ENCODE peak calls at places on chromosomes 3 and 15, in seven cellular contexts. One of them, this sample, is unnamed. For H3K4me1, the result is how much of the 10 kb centered on the place peaks cover.

GRCh38 chr3:110575702-110576101 is 495.9 kb upstream of the NECTIN3 start:
- DNase-seq in psoas muscle: no peak
- DNase-seq in cardiac muscle cell: no peak
- DNase-seq in lower lobe of right lung: no peak
- DNase-seq in esophagus muscularis mucosa: no peak
- DNase-seq in CD8-positive, alpha-beta memory T cell: no peak
- DNase-seq in endodermal cell: peak
- DNase-seq in this sample: no peak

GRCh38 chr3:53243165-53243564 is 12.7 kb downstream of the TKT start:
- DNase-seq in psoas muscle: no peak
- DNase-seq in endodermal cell: no peak
- DNase-seq in esophagus muscularis mucosa: no peak
- DNase-seq in cardiac muscle cell: peak
- DNase-seq in lower lobe of right lung: peak
- DNase-seq in CD8-positive, alpha-beta memory T cell: no peak
- DNase-seq in this sample: no peak

GRCh38 chr3:186932281-186933181 is 2.2 kb downstream of the ST6GAL1 start:
- DNase-seq in esophagus muscularis mucosa: no peak
- DNase-seq in CD8-positive, alpha-beta memory T cell: no peak
- DNase-seq in cardiac muscle cell: peak
- DNase-seq in endodermal cell: no peak
- DNase-seq in lower lobe of right lung: no peak
- DNase-seq in psoas muscle: no peak
- DNase-seq in this sample: no peak

GRCh38 chr15:72825831-72826230 is 42.3 kb upstream of the ADPGK start:
- DNase-seq in CD8-positive, alpha-beta memory T cell: no peak
- DNase-seq in lower lobe of right lung: no peak
- DNase-seq in endodermal cell: no peak
- DNase-seq in psoas muscle: no peak
- DNase-seq in cardiac muscle cell: no peak
- DNase-seq in esophagus muscularis mucosa: no peak
- DNase-seq in this sample: no peak

GRCh38 chr3:64238971-64239667 is 13.9 kb upstream of the PRICKLE2 start:
- DNase-seq in esophagus muscularis mucosa: peak
- DNase-seq in cardiac muscle cell: peak
- DNase-seq in psoas muscle: peak
- DNase-seq in endodermal cell: peak
- DNase-seq in CD8-positive, alpha-beta memory T cell: no peak
- DNase-seq in lower lobe of right lung: peak
- DNase-seq in this sample: no peak

GRCh38 chr15:63030101-63030528 is 12.4 kb upstream of the TPM1 start:
- DNase-seq in endodermal cell: no peak
- DNase-seq in psoas muscle: peak
- DNase-seq in esophagus muscularis mucosa: no peak
- DNase-seq in CD8-positive, alpha-beta memory T cell: no peak
- DNase-seq in lower lobe of right lung: peak
- DNase-seq in cardiac muscle cell: no peak
- DNase-seq in this sample: no peak

GRCh38 chr3:47852604-47853397 is 49.9 kb downstream of the DHX30 start:
- DNase-seq in lower lobe of right lung: no peak
- DNase-seq in esophagus muscularis mucosa: no peak
- DNase-seq in endodermal cell: no peak
- DNase-seq in CD8-positive, alpha-beta memory T cell: no peak
- DNase-seq in cardiac muscle cell: no peak
- DNase-seq in psoas muscle: no peak
- DNase-seq in this sample: no peak

GRCh38 chr3:99702953-99703352 is 64.6 kb downstream of the COL8A1 start:
- DNase-seq in cardiac muscle cell: no peak
- DNase-seq in psoas muscle: no peak
- DNase-seq in esophagus muscularis mucosa: no peak
- DNase-seq in lower lobe of right lung: no peak
- DNase-seq in endodermal cell: no peak
- DNase-seq in CD8-positive, alpha-beta memory T cell: no peak
- DNase-seq in this sample: no peak

GRCh38 chr15:58966698-58967097 is 20.8 kb upstream of the RNF111 start:
- DNase-seq in lower lobe of right lung: no peak
- DNase-seq in psoas muscle: no peak
- DNase-seq in esophagus muscularis mucosa: no peak
- DNase-seq in CD8-positive, alpha-beta memory T cell: no peak
- DNase-seq in endodermal cell: no peak
- DNase-seq in cardiac muscle cell: no peak
- DNase-seq in this sample: no peak

GRCh38 chr3:37052860-37053259 is 59.5 kb downstream of the MLH1 start:
- DNase-seq in CD8-positive, alpha-beta memory T cell: no peak
- DNase-seq in endodermal cell: no peak
- DNase-seq in lower lobe of right lung: no peak
- DNase-seq in cardiac muscle cell: no peak
- DNase-seq in esophagus muscularis mucosa: no peak
- DNase-seq in psoas muscle: no peak
- DNase-seq in this sample: no peak

GRCh38 chr3:152707314-152707713 is 127.6 kb upstream of the P2RY1 start:
- DNase-seq in endodermal cell: no peak
- DNase-seq in esophagus muscularis mucosa: no peak
- DNase-seq in CD8-positive, alpha-beta memory T cell: no peak
- DNase-seq in cardiac muscle cell: peak
- DNase-seq in psoas muscle: no peak
- DNase-seq in lower lobe of right lung: no peak
- DNase-seq in this sample: no peak

GRCh38 chr3:17231537-17232261 is 346.9 kb downstream of the PLCL2 start:
- DNase-seq in psoas muscle: no peak
- DNase-seq in esophagus muscularis mucosa: no peak
- DNase-seq in lower lobe of right lung: no peak
- DNase-seq in CD8-positive, alpha-beta memory T cell: no peak
- DNase-seq in endodermal cell: no peak
- DNase-seq in cardiac muscle cell: no peak
- DNase-seq in this sample: no peak

GRCh38 chr15:48500595-48500994 is 144.9 kb downstream of the FBN1 start:
- DNase-seq in esophagus muscularis mucosa: no peak
- DNase-seq in cardiac muscle cell: no peak
- DNase-seq in endodermal cell: no peak
- DNase-seq in lower lobe of right lung: no peak
- DNase-seq in psoas muscle: no peak
- DNase-seq in CD8-positive, alpha-beta memory T cell: no peak
- DNase-seq in this sample: no peak

GRCh38 chr15:78910836-78911235 is 34.0 kb downstream of the CTSH start:
- DNase-seq in lower lobe of right lung: no peak
- DNase-seq in endodermal cell: no peak
- DNase-seq in psoas muscle: no peak
- DNase-seq in esophagus muscularis mucosa: no peak
- DNase-seq in cardiac muscle cell: no peak
- DNase-seq in CD8-positive, alpha-beta memory T cell: no peak
- DNase-seq in this sample: no peak

GRCh38 chr15:52540374-52541012 is 11.8 kb upstream of the MYO5A start:
- DNase-seq in lower lobe of right lung: no peak
- DNase-seq in endodermal cell: no peak
- DNase-seq in esophagus muscularis mucosa: no peak
- DNase-seq in CD8-positive, alpha-beta memory T cell: no peak
- DNase-seq in cardiac muscle cell: peak
- DNase-seq in psoas muscle: no peak
- DNase-seq in this sample: no peak

GRCh38 chr3:35777563-35777962 is 138.2 kb downstream of the ARPP21 start:
- DNase-seq in CD8-positive, alpha-beta memory T cell: no peak
- DNase-seq in endodermal cell: no peak
- DNase-seq in lower lobe of right lung: no peak
- DNase-seq in psoas muscle: no peak
- DNase-seq in esophagus muscularis mucosa: no peak
- DNase-seq in cardiac muscle cell: peak
- DNase-seq in this sample: no peak

GRCh38 chr3:70933105-70933810 is 620.8 kb upstream of the MDFIC2 start:
- DNase-seq in CD8-positive, alpha-beta memory T cell: no peak
- DNase-seq in esophagus muscularis mucosa: no peak
- DNase-seq in endodermal cell: no peak
- DNase-seq in lower lobe of right lung: no peak
- DNase-seq in cardiac muscle cell: no peak
- DNase-seq in psoas muscle: no peak
- DNase-seq in this sample: no peak

GRCh38 chr15:57692709-57693108 is 13.8 kb upstream of the POLR2M start:
- DNase-seq in lower lobe of right lung: no peak
- DNase-seq in cardiac muscle cell: peak
- DNase-seq in CD8-positive, alpha-beta memory T cell: no peak
- DNase-seq in endodermal cell: no peak
- DNase-seq in esophagus muscularis mucosa: no peak
- DNase-seq in psoas muscle: no peak
- DNase-seq in this sample: no peak

GRCh38 chr15:39199076-39199475 is 381.8 kb upstream of the THBS1 start:
- DNase-seq in lower lobe of right lung: no peak
- DNase-seq in esophagus muscularis mucosa: no peak
- DNase-seq in CD8-positive, alpha-beta memory T cell: no peak
- DNase-seq in cardiac muscle cell: no peak
- DNase-seq in psoas muscle: no peak
- DNase-seq in endodermal cell: no peak
- DNase-seq in this sample: no peak

GRCh38 chr15:36807134-36807764 is 227.8 kb downstream of the CDIN1 start:
- DNase-seq in CD8-positive, alpha-beta memory T cell: no peak
- DNase-seq in cardiac muscle cell: no peak
- DNase-seq in esophagus muscularis mucosa: no peak
- DNase-seq in lower lobe of right lung: no peak
- DNase-seq in psoas muscle: no peak
- DNase-seq in endodermal cell: no peak
- DNase-seq in this sample: no peak

GRCh38 chr15:36810656-36811449 is 231.4 kb downstream of the CDIN1 start:
- DNase-seq in cardiac muscle cell: no peak
- DNase-seq in psoas muscle: no peak
- DNase-seq in endodermal cell: peak
- DNase-seq in lower lobe of right lung: no peak
- DNase-seq in esophagus muscularis mucosa: no peak
- DNase-seq in CD8-positive, alpha-beta memory T cell: no peak
- DNase-seq in this sample: no peak

GRCh38 chr15:36809380-36809779 is 230.0 kb downstream of the CDIN1 start:
- DNase-seq in lower lobe of right lung: no peak
- DNase-seq in esophagus muscularis mucosa: no peak
- DNase-seq in endodermal cell: no peak
- DNase-seq in cardiac muscle cell: no peak
- DNase-seq in psoas muscle: no peak
- DNase-seq in CD8-positive, alpha-beta memory T cell: no peak
- DNase-seq in this sample: no peak

GRCh38 chr15:36805278-36805677 is 225.9 kb downstream of the CDIN1 start:
- DNase-seq in lower lobe of right lung: no peak
- DNase-seq in endodermal cell: no peak
- DNase-seq in cardiac muscle cell: no peak
- DNase-seq in psoas muscle: no peak
- DNase-seq in CD8-positive, alpha-beta memory T cell: no peak
- DNase-seq in esophagus muscularis mucosa: no peak
- DNase-seq in this sample: no peak

GRCh38 chr15:36808401-36809160 is 229.2 kb downstream of the CDIN1 start:
- DNase-seq in esophagus muscularis mucosa: no peak
- DNase-seq in psoas muscle: no peak
- DNase-seq in CD8-positive, alpha-beta memory T cell: no peak
- DNase-seq in lower lobe of right lung: no peak
- DNase-seq in endodermal cell: no peak
- DNase-seq in cardiac muscle cell: peak
- DNase-seq in this sample: no peak
- H3K4me1 ChIP-seq in esophagus muscularis mucosa: under half
- H3K4me1 ChIP-seq in psoas muscle: under half
- H3K4me1 ChIP-seq in CD8-positive, alpha-beta memory T cell: under half
- H3K4me1 ChIP-seq in lower lobe of right lung: under half
- H3K4me1 ChIP-seq in endodermal cell: under half
- H3K4me1 ChIP-seq in cardiac muscle cell: half or more
- H3K4me1 ChIP-seq in this sample: under half

GRCh38 chr3:197355713-197356112 is 57.3 kb upstream of the DLG1 start:
- DNase-seq in cardiac muscle cell: no peak
- DNase-seq in psoas muscle: no peak
- DNase-seq in CD8-positive, alpha-beta memory T cell: no peak
- DNase-seq in lower lobe of right lung: no peak
- DNase-seq in esophagus muscularis mucosa: no peak
- DNase-seq in endodermal cell: no peak
- DNase-seq in this sample: no peak
- H3K4me1 ChIP-seq in cardiac muscle cell: under half
- H3K4me1 ChIP-seq in psoas muscle: under half
- H3K4me1 ChIP-seq in CD8-positive, alpha-beta memory T cell: under half
- H3K4me1 ChIP-seq in lower lobe of right lung: under half
- H3K4me1 ChIP-seq in esophagus muscularis mucosa: under half
- H3K4me1 ChIP-seq in endodermal cell: under half
- H3K4me1 ChIP-seq in this sample: under half

DNA sequence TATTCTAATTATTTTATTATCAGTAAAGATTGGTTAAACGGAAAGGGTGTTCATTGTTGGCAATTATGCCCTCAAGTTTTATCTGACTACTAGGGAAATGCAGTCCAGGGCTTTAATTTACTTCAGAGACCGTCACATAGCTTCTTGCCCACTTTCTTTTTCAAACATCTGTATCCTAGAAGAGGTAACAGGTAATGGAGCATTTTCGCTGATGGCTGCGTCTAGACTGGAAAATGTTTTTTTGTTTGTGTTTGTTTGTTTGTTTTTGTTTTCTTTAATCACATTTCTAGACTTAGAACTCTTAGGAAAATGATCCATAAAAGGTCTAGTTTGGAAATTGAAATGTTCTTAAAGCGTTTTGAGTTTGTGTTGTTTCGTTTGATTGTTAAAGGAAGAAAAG is 71.4 kb downstream of the ANXA2 start:
- DNase-seq in esophagus muscularis mucosa: no peak
- DNase-seq in cardiac muscle cell: no peak
- DNase-seq in endodermal cell: no peak
- DNase-seq in psoas muscle: no peak
- DNase-seq in lower lobe of right lung: no peak
- DNase-seq in CD8-positive, alpha-beta memory T cell: no peak
- DNase-seq in this sample: no peak
- H3K4me1 ChIP-seq in esophagus muscularis mucosa: under half
- H3K4me1 ChIP-seq in cardiac muscle cell: under half
- H3K4me1 ChIP-seq in endodermal cell: under half
- H3K4me1 ChIP-seq in psoas muscle: under half
- H3K4me1 ChIP-seq in lower lobe of right lung: under half
- H3K4me1 ChIP-seq in CD8-positive, alpha-beta memory T cell: under half
- H3K4me1 ChIP-seq in this sample: under half

GRCh38 chr15:75052972-75053747 is 29.8 kb downstream of the PPCDC start:
- DNase-seq in lower lobe of right lung: no peak
- DNase-seq in cardiac muscle cell: no peak
- DNase-seq in CD8-positive, alpha-beta memory T cell: no peak
- DNase-seq in esophagus muscularis mucosa: no peak
- DNase-seq in psoas muscle: no peak
- DNase-seq in endodermal cell: no peak
- DNase-seq in this sample: no peak

GRCh38 chr15:75053748-75054125 is 30.3 kb downstream of the PPCDC start:
- DNase-seq in lower lobe of right lung: no peak
- DNase-seq in CD8-positive, alpha-beta memory T cell: no peak
- DNase-seq in esophagus muscularis mucosa: no peak
- DNase-seq in endodermal cell: no peak
- DNase-seq in psoas muscle: no peak
- DNase-seq in cardiac muscle cell: no peak
- DNase-seq in this sample: no peak

GRCh38 chr15:75050283-75050682 is 26.9 kb downstream of the PPCDC start:
- DNase-seq in cardiac muscle cell: no peak
- DNase-seq in CD8-positive, alpha-beta memory T cell: no peak
- DNase-seq in esophagus muscularis mucosa: no peak
- DNase-seq in lower lobe of right lung: no peak
- DNase-seq in endodermal cell: no peak
- DNase-seq in psoas muscle: no peak
- DNase-seq in this sample: no peak

GRCh38 chr15:75051161-75051560 is 27.8 kb downstream of the PPCDC start:
- DNase-seq in esophagus muscularis mucosa: peak
- DNase-seq in endodermal cell: no peak
- DNase-seq in psoas muscle: no peak
- DNase-seq in cardiac muscle cell: no peak
- DNase-seq in CD8-positive, alpha-beta memory T cell: no peak
- DNase-seq in lower lobe of right lung: no peak
- DNase-seq in this sample: no peak

DNA sequence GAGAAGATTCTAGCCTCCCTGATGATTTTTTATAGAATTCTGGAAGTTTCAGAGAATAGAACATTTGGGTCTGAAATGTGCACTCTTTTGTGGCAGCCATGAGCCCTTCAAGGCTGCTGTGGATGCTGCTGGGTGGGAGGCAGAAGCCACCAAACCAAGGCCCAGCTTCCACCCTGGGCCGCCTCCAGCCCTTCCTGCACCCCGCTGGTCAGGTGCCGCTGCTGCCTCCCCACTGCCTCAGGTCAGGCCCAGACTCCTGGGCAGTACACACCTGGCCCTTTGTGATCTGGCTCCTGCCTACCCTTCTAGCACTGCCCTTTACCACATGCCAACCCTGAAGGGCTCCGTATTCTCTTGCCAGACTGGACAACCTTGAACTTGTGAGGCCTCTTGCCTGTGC is 28.3 kb downstream of the PPCDC start:
- DNase-seq in endodermal cell: no peak
- DNase-seq in esophagus muscularis mucosa: no peak
- DNase-seq in cardiac muscle cell: no peak
- DNase-seq in psoas muscle: no peak
- DNase-seq in CD8-positive, alpha-beta memory T cell: no peak
- DNase-seq in lower lobe of right lung: no peak
- DNase-seq in this sample: no peak
- H3K4me1 ChIP-seq in endodermal cell: under half
- H3K4me1 ChIP-seq in esophagus muscularis mucosa: half or more
- H3K4me1 ChIP-seq in cardiac muscle cell: under half
- H3K4me1 ChIP-seq in psoas muscle: under half
- H3K4me1 ChIP-seq in CD8-positive, alpha-beta memory T cell: under half
- H3K4me1 ChIP-seq in lower lobe of right lung: under half
- H3K4me1 ChIP-seq in this sample: under half

This sample was measured in CD4-positive, alpha-beta memory T cell.